ENCODE peak calls at places on chromosomes 1 and 21, in six cellular contexts. B is GM12865; K is hepatocyte; U is activated B cell treated with CpG ODN at 0.5 μM for 24 hours; F is CD8-positive, alpha-beta T cell; Y is body of pancreas. A is an unnamed sample.
A peak's percentile ranks its signal among the peaks of the same experiment; 100 is the strongest.

GRCh38 chr21:45405271-45405818 is 380 bp downstream of the COL18A1 start:
- DNase-seq in B (no peak), K (peak; percentile 69), U (peak; percentile 21), F (no peak), Y (no peak), A (no peak)

GRCh38 chr1:225577243-225577642 is 75.7 kb downstream of the ENAH start:
- DNase-seq in B (no peak), K (no peak), U (no peak), F (no peak), Y (no peak), A (no peak)

GRCh38 chr1:25922064-25922632 is 15.9 kb upstream of the STMN1 start:
- DNase-seq in B (no peak), K (no peak), U (no peak), F (no peak), Y (no peak), A (no peak)

GRCh38 chr1:223378754-223379153 is 14.5 kb upstream of the CCDC185 start:
- DNase-seq in B (no peak), K (no peak), U (no peak), F (no peak), Y (no peak), A (no peak)

GRCh38 chr1:234517087-234517802 is 38.3 kb upstream of the TARBP1 start:
- DNase-seq in B (no peak), K (no peak), U (no peak), F (no peak), Y (no peak), A (no peak)

GRCh38 chr1:199394856-199395255 is 632.7 kb upstream of the NR5A2 start:
- DNase-seq in B (no peak), K (no peak), U (no peak), F (no peak), Y (no peak), A (no peak)

GRCh38 chr1:169090308-169090899 is 16.1 kb upstream of the ATP1B1 start:
- DNase-seq in B (no peak), K (no peak), U (no peak), F (no peak), Y (no peak), A (peak; percentile 0)

GRCh38 chr1:61887921-61888564 is 145.8 kb downstream of the PATJ start:
- DNase-seq in B (no peak), K (no peak), U (no peak), F (no peak), Y (no peak), A (no peak)

GRCh38 chr21:42304556-42305454 is 10.4 kb downstream of the TFF3 start:
- DNase-seq in B (no peak), K (no peak), U (no peak), F (no peak), Y (no peak), A (no peak)

GRCh38 chr21:42307106-42307505 is 8.1 kb downstream of the TFF3 start:
- DNase-seq in B (no peak), K (no peak), U (peak; percentile 1), F (no peak), Y (no peak), A (no peak)

GRCh38 chr21:42305707-42306147 is 9.5 kb downstream of the TFF3 start:
- DNase-seq in B (no peak), K (no peak), U (peak; percentile 8), F (no peak), Y (no peak), A (no peak)

GRCh38 chr21:42308161-42308913 is 6.9 kb downstream of the TFF3 start:
- DNase-seq in B (no peak), K (no peak), U (peak; percentile 1), F (no peak), Y (no peak), A (no peak)

GRCh38 chr21:42306366-42307035 is 8.7 kb downstream of the TFF3 start:
- DNase-seq in B (no peak), K (no peak), U (peak; percentile 8), F (no peak), Y (no peak), A (no peak)
- TF ChIP-seq CTCF in B (no peak), K (no peak), U (no peak), F (no peak), Y (no peak), A (no peak)

GRCh38 chr21:42384184-42384583 is 11.7 kb downstream of the TMPRSS3 start:
- DNase-seq in B (no peak), K (no peak), U (no peak), F (no peak), Y (no peak), A (no peak)
- TF ChIP-seq CTCF in B (no peak), K (no peak), U (no peak), F (no peak), Y (no peak), A (no peak)

GRCh38 chr1:58430355-58431335 is 115.9 kb downstream of the OMA1 start:
- DNase-seq in B (no peak), K (no peak), U (no peak), F (no peak), Y (no peak), A (no peak)

GRCh38 chr1:58422436-58422835 is 124.1 kb downstream of the OMA1 start:
- DNase-seq in B (no peak), K (no peak), U (no peak), F (no peak), Y (no peak), A (no peak)

GRCh38 chr1:58431847-58432246 is 114.7 kb downstream of the OMA1 start:
- DNase-seq in B (no peak), K (no peak), U (no peak), F (no peak), Y (no peak), A (no peak)

GRCh38 chr1:58426918-58427317 is 119.6 kb downstream of the OMA1 start:
- DNase-seq in B (no peak), K (no peak), U (no peak), F (no peak), Y (no peak), A (no peak)
- TF ChIP-seq CTCF in B (no peak), K (no peak), U (no peak), F (no peak), Y (no peak), A (no peak)

GRCh38 chr1:93845554-93846150 is 33.4 kb downstream of the DNTTIP2 start:
- DNase-seq in B (peak; percentile 32), K (peak; percentile 73), U (no peak), F (no peak), Y (peak; percentile 31), A (no peak)

GRCh38 chr1:93846929-93847810 is 31.8 kb downstream of the DNTTIP2 start:
- DNase-seq in B (peak; percentile 95), K (peak; percentile 95), U (peak; percentile 91), F (peak; percentile 86), Y (peak; percentile 92), A (peak; percentile 94)

GRCh38 chr1:93844262-93845045 is 34.6 kb downstream of the DNTTIP2 start:
- DNase-seq in B (peak; percentile 74), K (peak; percentile 85), U (no peak), F (peak; percentile 3), Y (peak; percentile 75), A (no peak)

GRCh38 chr1:93847811-93848288 is 31.2 kb downstream of the DNTTIP2 start:
- DNase-seq in B (peak; percentile 72), K (peak; percentile 77), U (peak; percentile 67), F (peak; percentile 58), Y (peak; percentile 69), A (peak; percentile 87)

GRCh38 chr1:93846151-93846928 is 32.7 kb downstream of the DNTTIP2 start:
- DNase-seq in B (peak; percentile 89), K (peak; percentile 93), U (peak; percentile 85), F (peak; percentile 77), Y (peak; percentile 91), A (peak; percentile 94)
- TF ChIP-seq CTCF in B (peak; percentile 29), K (peak; percentile 26), U (no peak), F (no peak), Y (no peak), A (peak; percentile 42)

DNA sequence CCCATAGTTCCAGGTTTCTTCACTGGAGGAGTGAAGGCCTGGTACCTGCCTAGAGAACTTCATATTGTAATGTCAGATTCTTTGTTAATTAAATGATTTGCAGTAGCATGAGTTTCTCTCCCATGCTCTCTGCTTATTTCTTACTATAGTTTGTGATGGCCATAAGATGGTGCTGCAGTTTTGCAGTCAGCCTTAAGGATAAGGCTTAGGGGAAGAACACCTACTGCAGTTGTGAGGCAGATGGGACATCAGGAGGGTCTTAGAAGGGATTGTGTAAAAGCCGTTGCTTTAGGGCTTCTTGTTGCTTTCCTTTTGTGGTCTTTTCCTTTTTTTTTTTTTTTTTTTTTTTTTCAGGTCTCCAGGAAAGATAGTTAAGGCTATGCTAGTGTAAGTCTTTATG is 61.8 kb downstream of the MACF1 start:
- DNase-seq in B (peak; percentile 35), K (peak; percentile 15), U (no peak), F (no peak), Y (no peak), A (no peak)
- TF ChIP-seq CTCF in B (peak; percentile 24), K (peak; percentile 46), U (no peak), F (no peak), Y (no peak), A (peak; percentile 32)

DNA sequence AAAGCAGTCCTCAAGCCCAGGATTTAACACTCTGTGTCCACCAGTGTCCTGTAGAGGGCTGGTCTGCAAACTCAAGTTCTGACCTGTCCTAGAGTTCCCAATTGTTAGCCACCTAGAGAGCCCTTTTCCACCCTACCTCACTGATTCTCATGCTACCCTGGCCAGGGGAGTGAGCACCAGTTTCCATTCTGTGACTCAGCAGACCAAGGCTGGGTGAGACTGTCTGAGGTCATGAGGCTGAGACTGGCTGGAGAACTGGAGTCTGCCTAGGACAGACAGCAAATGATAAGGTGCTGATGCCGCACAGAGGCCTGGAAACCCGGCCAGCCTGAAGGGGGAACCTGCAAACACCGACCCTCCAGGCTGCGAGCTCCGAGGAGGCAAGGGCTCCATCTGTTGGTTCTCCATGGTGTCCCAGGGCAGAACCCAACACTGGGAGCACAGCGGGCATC is 13.7 kb downstream of the GLIS1 start:
- DNase-seq in B (no peak), K (peak; percentile 55), U (no peak), F (no peak), Y (no peak), A (no peak)
- TF ChIP-seq CTCF in B (no peak), K (peak; percentile 24), U (no peak), F (no peak), Y (no peak), A (peak; percentile 32)

DNA sequence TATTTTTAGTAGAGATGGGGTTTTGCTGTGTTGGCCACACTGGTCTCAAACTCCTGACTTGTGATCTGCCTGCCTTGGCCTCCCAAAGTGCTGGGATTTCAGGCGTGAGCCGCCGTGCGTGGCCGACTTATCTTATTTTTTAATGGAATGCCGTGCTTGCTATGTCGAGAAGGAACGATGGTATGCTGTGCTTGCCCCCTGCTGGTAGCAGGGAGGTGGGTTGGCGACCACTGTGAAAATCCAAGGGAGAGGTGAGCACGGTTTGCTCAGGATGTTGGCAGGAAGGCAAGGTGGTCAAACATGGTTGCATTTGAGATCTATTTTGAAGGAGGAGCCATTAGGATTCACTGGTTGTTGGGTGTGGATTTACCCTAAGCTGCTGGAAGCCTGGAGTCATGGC is 45.8 kb upstream of the RCC2 start:
- DNase-seq in B (peak; percentile 20), K (no peak), U (no peak), F (no peak), Y (peak; percentile 16), A (no peak)
- TF ChIP-seq CTCF in B (peak; percentile 55), K (peak; percentile 35), U (no peak), F (no peak), Y (no peak), A (peak; percentile 36)

A was measured in osteocyte.